ENCODE peak calls at places on chromosomes 13 and 19, in nine cellular contexts. U is left lung; R is retinal pigment epithelial cell; S is iris pigment epithelial cell; H is stimulated activated CD4-positive, alpha-beta T cell treated with anti-CD3 and anti-CD28 coated beads, Interleukin-15, amount 100 ng/mL, for 48 hours; V is head of caudate nucleus; Z is spleen; T is AG08395; G is CD8-positive, alpha-beta T cell. I is an unnamed sample.

GRCh38 chr19:46976845-46977320 is 42.8 kb upstream of the NPAS1 start:
- DNase-seq in Z (peak), S (peak), G (no peak), R (peak), H (no peak), T (peak), V (no peak), U (peak), I (no peak)

GRCh38 chr13:98563071-98563470 is 13.8 kb downstream of the STK24 start:
- DNase-seq in R (no peak), S (peak), T (no peak), H (no peak), Z (no peak), V (no peak), G (no peak), U (no peak), I (no peak)

GRCh38 chr19:7865262-7865911 is 8.8 kb downstream of the PRR36 start:
- DNase-seq in R (no peak), V (no peak), S (no peak), G (no peak), T (no peak), Z (no peak), U (no peak), H (no peak), I (no peak)

GRCh38 chr19:19651076-19651475 is 7.6 kb upstream of the GMIP start:
- DNase-seq in Z (no peak), H (no peak), S (no peak), U (no peak), V (peak), G (no peak), T (no peak), R (no peak), I (no peak)

GRCh38 chr19:29495091-29495490 is 30.7 kb upstream of the VSTM2B start:
- DNase-seq in H (no peak), S (no peak), U (no peak), T (no peak), V (peak), Z (no peak), G (no peak), R (no peak), I (no peak)

GRCh38 chr13:30552567-30552966 is 65.2 kb upstream of the USPL1 start:
- DNase-seq in S (no peak), R (no peak), G (no peak), V (no peak), Z (no peak), U (no peak), H (no peak), T (no peak), I (no peak)

GRCh38 chr19:53183146-53183545 is 10.0 kb downstream of the ZNF665 start:
- DNase-seq in G (no peak), T (peak), H (no peak), S (peak), U (no peak), V (no peak), Z (no peak), R (no peak), I (no peak)

GRCh38 chr19:17779281-17779930 is 15.5 kb upstream of the B3GNT3 start:
- DNase-seq in G (no peak), V (peak), Z (peak), U (peak), H (no peak), T (peak), S (peak), R (no peak), I (no peak)

GRCh38 chr19:30092721-30093569 is 150.9 kb downstream of the URI1 start:
- DNase-seq in U (no peak), Z (peak), S (no peak), V (no peak), H (no peak), R (no peak), G (no peak), T (no peak), I (no peak)

GRCh38 chr19:10295847-10296591 is 6.3 kb downstream of the ICAM5 start:
- DNase-seq in S (no peak), G (no peak), H (no peak), Z (no peak), U (no peak), T (no peak), R (no peak), V (no peak), I (no peak)

GRCh38 chr13:93872948-93873347 is 606.5 kb downstream of the DCT start:
- DNase-seq in R (no peak), U (no peak), T (no peak), V (no peak), S (no peak), Z (no peak), G (no peak), H (no peak), I (no peak)

GRCh38 chr19:14337510-14337909 is 43.7 kb upstream of the ADGRE5 start:
- DNase-seq in H (peak), S (peak), T (no peak), V (no peak), U (no peak), G (no peak), R (no peak), Z (no peak), I (no peak)

GRCh38 chr19:17035842-17036424 is 9.3 kb upstream of the CPAMD8 start:
- DNase-seq in H (no peak), V (no peak), R (no peak), Z (no peak), U (peak), S (no peak), T (no peak), G (no peak), I (no peak)

GRCh38 chr19:38816131-38816750 is 3.5 kb upstream of the LGALS4 start:
- DNase-seq in S (no peak), V (no peak), U (no peak), T (no peak), H (no peak), Z (peak), R (no peak), G (no peak), I (no peak)

GRCh38 chr13:65789815-65790214 is 1440.3 kb downstream of the PCDH9 start:
- DNase-seq in S (peak), T (peak), G (no peak), H (no peak), U (no peak), Z (no peak), R (no peak), V (no peak), I (no peak)

GRCh38 chr13:23509781-23510543 is 60.2 kb upstream of the TNFRSF19 start:
- DNase-seq in H (no peak), G (no peak), V (no peak), R (peak), Z (no peak), T (peak), S (peak), U (no peak), I (no peak)

GRCh38 chr13:23599083-23599925 is 29.1 kb downstream of the TNFRSF19 start:
- DNase-seq in S (no peak), Z (no peak), R (no peak), U (no peak), G (no peak), T (no peak), H (no peak), V (no peak), I (no peak)

GRCh38 chr13:30774214-30774730 is 38.9 kb downstream of the ALOX5AP start:
- DNase-seq in R (no peak), S (no peak), U (no peak), G (no peak), Z (no peak), T (no peak), H (no peak), V (no peak), I (no peak)

GRCh38 chr13:72041165-72041564 is 174.2 kb upstream of the DACH1 start:
- DNase-seq in Z (no peak), T (no peak), R (no peak), U (no peak), V (no peak), H (no peak), S (no peak), G (no peak), I (no peak)

GRCh38 chr19:47284324-47284899 is 9.7 kb downstream of the INAFM1 start:
- DNase-seq in G (peak), V (no peak), Z (no peak), U (no peak), T (peak), H (peak), R (peak), S (peak), I (peak)

GRCh38 chr13:48874165-48874564 is 101.5 kb upstream of the FNDC3A start:
- DNase-seq in R (no peak), Z (no peak), V (no peak), U (no peak), T (no peak), H (no peak), S (no peak), G (no peak), I (no peak)

GRCh38 chr13:47837906-47838305 is 163.2 kb downstream of the SUCLA2 start:
- DNase-seq in S (no peak), H (no peak), T (no peak), Z (no peak), V (no peak), U (no peak), R (no peak), G (no peak), I (no peak)

GRCh38 chr19:51427220-51427619 is 9.8 kb upstream of the SIGLEC10 start:
- DNase-seq in S (no peak), U (peak), H (no peak), G (no peak), V (no peak), R (no peak), Z (peak), T (no peak), I (no peak)

GRCh38 chr13:84574851-84575250 is 692.6 kb upstream of the SLITRK1 start:
- DNase-seq in T (no peak), G (no peak), R (no peak), U (no peak), Z (no peak), V (no peak), H (no peak), S (peak), I (no peak)

GRCh38 chr19:14116918-14117578 is 514 bp downstream of the PRKACA start:
- DNase-seq in R (no peak), G (no peak), V (no peak), S (no peak), Z (peak), H (no peak), U (peak), T (no peak), I (no peak)

GRCh38 chr19:33290956-33291622 is 11.2 kb downstream of the CEBPA start:
- DNase-seq in V (no peak), R (no peak), G (no peak), U (peak), T (no peak), S (no peak), Z (peak), H (no peak), I (no peak)